ENCODE peak calls at places on chromosomes 6 and 20, in four cellular contexts. Z is lower lobe of right lung, K is endothelial cell, W is PC-3. T is an unnamed sample.

GRCh38 chr20:45905505-45906079 is 6.4 kb downstream of the PLTP start:
- DNase-seq in K (no peak), Z (no peak), W (peak; percentile 99), T (no peak)

GRCh38 chr20:59785118-59785959 is 148.1 kb downstream of the SYCP2 start:
- DNase-seq in Z (no peak), K (no peak), W (no peak), T (no peak)

GRCh38 chr20:5835870-5836269 is 85.7 kb downstream of the SHLD1 start:
- DNase-seq in K (no peak), Z (no peak), W (no peak), T (no peak)

GRCh38 chr6:52570291-52570700 is 6.6 kb downstream of the TRAM2 start:
- DNase-seq in W (no peak), K (no peak), Z (no peak), T (no peak)

GRCh38 chr20:59006167-59006863 is 739 bp downstream of the CTSZ start:
- DNase-seq in W (peak; percentile 40), K (no peak), Z (peak; percentile 66), T (no peak)

GRCh38 chr6:87858440-87858839 is 156.4 kb upstream of the AKIRIN2 start:
- DNase-seq in W (no peak), Z (no peak), K (no peak), T (no peak)

GRCh38 chr20:39851459-39851858 is 837.6 kb downstream of the MAFB start:
- DNase-seq in K (no peak), Z (no peak), W (no peak), T (no peak)

GRCh38 chr20:1895674-1896496 is 678 bp downstream of the SIRPA start:
- DNase-seq in K (no peak), W (no peak), Z (peak; percentile 58), T (no peak)

GRCh38 chr6:15108383-15108715 is 137.5 kb upstream of the JARID2 start:
- DNase-seq in W (no peak), K (no peak), Z (no peak), T (no peak)

GRCh38 chr20:1940581-1940980 is 45.4 kb downstream of the SIRPA start:
- DNase-seq in Z (no peak), W (no peak), K (no peak), T (no peak)

GRCh38 chr6:40308533-40309306 is 278.4 kb downstream of the LRFN2 start:
- DNase-seq in Z (peak; percentile 51), W (peak; percentile 57), K (peak; percentile 89), T (peak; percentile 88)

GRCh38 chr6:37985355-37985754 is 165.8 kb downstream of the ZFAND3 start:
- DNase-seq in Z (no peak), W (no peak), K (no peak), T (no peak)

GRCh38 chr20:34949120-34949519 is 6.5 kb downstream of the GSS start:
- DNase-seq in W (no peak), K (no peak), Z (no peak), T (no peak)

GRCh38 chr20:33076662-33077398 is 2.6 kb upstream of the BPIFB4 start:
- DNase-seq in K (peak; percentile 28), Z (no peak), W (peak; percentile 39), T (no peak)

GRCh38 chr20:45372646-45373352 is 5.3 kb downstream of the TP53TG5 start:
- DNase-seq in K (no peak), W (no peak), Z (peak; percentile 68), T (no peak)

GRCh38 chr20:51456511-51457280 is 85.8 kb downstream of the NFATC2 start:
- DNase-seq in K (no peak), W (peak; percentile 100), Z (peak; percentile 92), T (no peak)

GRCh38 chr6:137161975-137162374 is 11.5 kb downstream of the IL22RA2 start:
- DNase-seq in Z (no peak), K (no peak), W (no peak), T (no peak)

GRCh38 chr6:16698988-16699868 is 62.0 kb downstream of the ATXN1 start:
- DNase-seq in Z (no peak), K (no peak), W (peak; percentile 53), T (no peak)

GRCh38 chr6:52904562-52905279 is 4.8 kb downstream of the GSTA3 start:
- DNase-seq in Z (no peak), K (no peak), W (peak; percentile 30), T (no peak)

GRCh38 chr6:130559166-130559565 is 193.3 kb downstream of the TMEM200A start:
- DNase-seq in Z (no peak), W (no peak), K (no peak), T (no peak)

GRCh38 chr20:50586531-50587232 is 76.5 kb downstream of the PTPN1 start:
- DNase-seq in W (no peak), Z (peak; percentile 30), K (no peak), T (no peak)

GRCh38 chr20:18005990-18006364 is 37.2 kb downstream of the MGME1 start:
- DNase-seq in Z (no peak), K (no peak), W (no peak), T (no peak)

GRCh38 chr6:35919827-35920751 is 809 bp downstream of the SRPK1 start:
- DNase-seq in K (peak; percentile 51), Z (peak; percentile 50), W (peak; percentile 83), T (peak; percentile 23)

GRCh38 chr6:165770430-165771082 is 107.5 kb upstream of the PDE10A start:
- DNase-seq in Z (no peak), W (no peak), K (no peak), T (no peak)
- TF ChIP-seq CTCF in Z (no peak), W (no peak), K (no peak), T (no peak)

GRCh38 chr20:9374068-9374467 is 140.3 kb upstream of the LAMP5 start:
- DNase-seq in W (no peak), Z (no peak), K (no peak), T (no peak)
- TF ChIP-seq CTCF in W (no peak), Z (no peak), K (no peak), T (no peak)

GRCh38 chr6:169589293-169589692 is 112.5 kb downstream of the WDR27 start:
- DNase-seq in W (no peak), K (no peak), Z (no peak), T (no peak)
- TF ChIP-seq CTCF in W (no peak), K (no peak), Z (no peak), T (no peak)

GRCh38 chr6:3405679-3406078 is 51.2 kb downstream of the SLC22A23 start:
- DNase-seq in W (peak; percentile 59), K (no peak), Z (no peak), T (no peak)

GRCh38 chr6:3402310-3403243 is 54.3 kb downstream of the SLC22A23 start:
- DNase-seq in W (no peak), Z (no peak), K (no peak), T (no peak)

GRCh38 chr6:3406362-3406809 is 50.5 kb downstream of the SLC22A23 start:
- DNase-seq in K (no peak), Z (no peak), W (no peak), T (no peak)

GRCh38 chr6:3405182-3405518 is 51.7 kb downstream of the SLC22A23 start:
- DNase-seq in Z (no peak), W (peak; percentile 51), K (no peak), T (no peak)

GRCh38 chr6:3403244-3404154 is 53.4 kb downstream of the SLC22A23 start:
- DNase-seq in W (no peak), K (no peak), Z (no peak), T (no peak)
- TF ChIP-seq CTCF in W (no peak), K (no peak), Z (no peak), T (no peak)

GRCh38 chr6:2914318-2914660 is 11.2 kb upstream of the SERPINB9 start:
- DNase-seq in Z (no peak), K (no peak), W (no peak), T (no peak)

GRCh38 chr6:2913621-2914317 is 10.7 kb upstream of the SERPINB9 start:
- DNase-seq in Z (no peak), K (no peak), W (no peak), T (no peak)

GRCh38 chr6:2916354-2916925 is 13.3 kb upstream of the SERPINB9 start:
- DNase-seq in W (no peak), K (no peak), Z (no peak), T (no peak)

GRCh38 chr6:2917065-2917464 is 14.0 kb upstream of the SERPINB9 start:
- DNase-seq in Z (no peak), W (no peak), K (no peak), T (no peak)

GRCh38 chr6:2915150-2915549 is 12.0 kb upstream of the SERPINB9 start:
- DNase-seq in K (no peak), Z (no peak), W (no peak), T (no peak)
- TF ChIP-seq CTCF in K (no peak), Z (no peak), W (no peak), T (no peak)

GRCh38 chr6:107082045-107082444 is 33.3 kb downstream of the BEND3 start:
- DNase-seq in W (no peak), Z (no peak), K (no peak), T (no peak)
- TF ChIP-seq CTCF in W (no peak), Z (no peak), K (no peak), T (no peak)

GRCh38 chr6:112270756-112271155 is 16.4 kb upstream of the LAMA4 start:
- DNase-seq in K (no peak), W (no peak), Z (no peak), T (no peak)

GRCh38 chr6:112268011-112268410 is 13.6 kb upstream of the LAMA4 start:
- DNase-seq in W (no peak), Z (no peak), K (no peak), T (no peak)

GRCh38 chr6:112269979-112270378 is 15.6 kb upstream of the LAMA4 start:
- DNase-seq in Z (no peak), K (no peak), W (no peak), T (no peak)

GRCh38 chr6:112268628-112269027 is 14.3 kb upstream of the LAMA4 start:
- DNase-seq in W (no peak), Z (no peak), K (no peak), T (no peak)

GRCh38 chr6:112269165-112269564 is 14.8 kb upstream of the LAMA4 start:
- DNase-seq in K (peak; percentile 7), Z (no peak), W (peak; percentile 36), T (no peak)
- TF ChIP-seq CTCF in K (no peak), Z (no peak), W (peak; percentile 58), T (no peak)

T was measured in neural crest cell.